ENCODE peak calls at places on chromosomes 11 and 22, in four cellular contexts. W is brain microvascular endothelial cell, Y is cardiac muscle cell, N is AG04450. P is an unnamed sample.

GRCh38 chr22:36364255-36365019 is 23.3 kb downstream of the MYH9 start:
- DNase-seq in W (no peak), Y (no peak), N (no peak), P (no peak)

GRCh38 chr22:44039566-44040171 is 15.6 kb downstream of the PARVB start:
- DNase-seq in W (no peak), Y (no peak), N (no peak), P (no peak)

GRCh38 chr22:22939537-22940368 is 52.1 kb downstream of the IGLL5 start:
- DNase-seq in W (no peak), Y (no peak), N (no peak), P (no peak)

GRCh38 chr11:130414107-130415088 is 14.0 kb downstream of the ADAMTS8 start:
- DNase-seq in W (no peak), Y (no peak), N (no peak), P (no peak)

GRCh38 chr11:848380-848931 is 5.8 kb downstream of the TSPAN4 start:
- DNase-seq in W (no peak), Y (no peak), N (no peak), P (no peak)

GRCh38 chr11:43738600-43739409 is 58.3 kb downstream of the HSD17B12 start:
- DNase-seq in W (peak), Y (peak), N (peak), P (no peak)

GRCh38 chr22:44309647-44310046 is 3.1 kb downstream of the SHISAL1 start:
- DNase-seq in W (no peak), Y (peak), N (no peak), P (no peak)

GRCh38 chr22:19044381-19044780 is 77.8 kb downstream of the DGCR2 start:
- DNase-seq in W (no peak), Y (no peak), N (no peak), P (no peak)

GRCh38 chr22:29156507-29156906 is 49.2 kb upstream of the EMID1 start:
- DNase-seq in W (no peak), Y (peak), N (no peak), P (no peak)

GRCh38 chr22:24836282-24836681 is 30.3 kb downstream of the SGSM1 start:
- DNase-seq in W (no peak), Y (peak), N (no peak), P (no peak)

GRCh38 chr11:67437082-67437821 is at the start of gene PTPRCAP:
- DNase-seq in W (no peak), Y (peak), N (no peak), P (no peak)

GRCh38 chr22:19758896-19759458 is 1.6 kb upstream of the TBX1 start:
- DNase-seq in W (no peak), Y (no peak), N (no peak), P (no peak)

GRCh38 chr11:12075822-12076821 is 34.3 kb upstream of the MICAL2 start:
- DNase-seq in W (peak), Y (peak), N (peak), P (no peak)

GRCh38 chr22:24444729-24445466 is 17.5 kb downstream of the ADORA2A start:
- DNase-seq in W (no peak), Y (no peak), N (no peak), P (no peak)

GRCh38 chr11:36069576-36070214 is 125.8 kb downstream of the LDLRAD3 start:
- DNase-seq in W (no peak), Y (no peak), N (no peak), P (no peak)

GRCh38 chr11:2728128-2728662 is 28.4 kb upstream of the KCNQ1OT1 start:
- DNase-seq in W (no peak), Y (no peak), N (no peak), P (no peak)

GRCh38 chr11:62574363-62575057 is 819 bp upstream of the EEF1G start:
- DNase-seq in W (no peak), Y (peak), N (no peak), P (no peak)

GRCh38 chr11:96426356-96427103 is 36.7 kb downstream of the JRKL start:
- DNase-seq in W (no peak), Y (peak), N (peak), P (no peak)

GRCh38 chr11:6437993-6438392 is 2.8 kb downstream of the HPX start:
- DNase-seq in W (no peak), Y (no peak), N (no peak), P (no peak)

GRCh38 chr11:68296344-68297051 is 15.9 kb upstream of the LRP5 start:
- DNase-seq in W (no peak), Y (no peak), N (no peak), P (no peak)

GRCh38 chr22:21622624-21623401 is 7.0 kb downstream of the YDJC start:
- DNase-seq in W (no peak), Y (no peak), N (no peak), P (no peak)

GRCh38 chr11:87597696-87598095 is 560.0 kb downstream of the TMEM135 start:
- DNase-seq in W (no peak), Y (no peak), N (no peak), P (no peak)

GRCh38 chr22:48934446-48934845 is 893.2 kb downstream of the BRD1 start:
- DNase-seq in W (no peak), Y (no peak), N (no peak), P (no peak)

GRCh38 chr11:122634507-122634906 is 21.0 kb upstream of the UBASH3B start:
- DNase-seq in W (peak), Y (no peak), N (no peak), P (no peak)

GRCh38 chr11:47923667-47924066 is 56.7 kb upstream of the PTPRJ start:
- DNase-seq in W (no peak), Y (peak), N (no peak), P (no peak)

GRCh38 chr11:59510917-59511589 is at the start of gene OR4D9:
- DNase-seq in W (no peak), Y (peak), N (no peak), P (no peak)

GRCh38 chr11:9719949-9720646 is 56.2 kb downstream of the SWAP70 start:
- DNase-seq in W (no peak), Y (peak), N (no peak), P (no peak)

GRCh38 chr11:102345923-102346322 is 1.1 kb upstream of the BIRC2 start:
- DNase-seq in W (peak), Y (peak), N (no peak), P (no peak)

GRCh38 chr11:54832676-54833075 is 126.0 kb downstream of the OR4A5 start:
- DNase-seq in W (no peak), Y (no peak), N (no peak), P (no peak)

DNA sequence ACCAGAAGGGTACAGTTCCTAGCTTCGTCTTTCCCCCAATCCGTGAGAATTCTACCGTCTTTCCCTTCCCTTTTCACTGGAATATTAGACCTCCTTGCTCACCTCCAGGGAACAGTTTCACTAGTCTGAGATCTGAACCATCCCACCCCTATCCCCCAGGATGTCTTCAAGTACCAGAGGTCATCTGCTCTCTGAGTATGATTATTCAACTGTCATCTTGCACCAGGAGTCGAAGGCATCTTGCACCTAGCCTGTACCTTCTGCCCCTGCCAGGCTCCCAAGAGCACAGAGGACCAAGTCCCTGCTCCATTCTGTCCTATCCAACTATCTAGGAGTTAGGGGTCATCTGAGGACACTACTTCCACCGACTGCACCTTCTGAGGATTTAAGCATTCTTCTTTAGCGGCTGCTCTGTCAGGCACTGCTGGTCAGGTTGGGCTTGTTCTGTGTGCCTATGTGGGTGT is 804 bp downstream of the ACER3 start:
- DNase-seq in W (no peak), Y (no peak), N (no peak), P (no peak)
- H3K4me3 ChIP-seq in W (peak), Y (peak), N (peak), P (peak)

GRCh38 chr11:114155116-114155515 is 95.6 kb downstream of the ZBTB16 start:
- DNase-seq in W (no peak), Y (no peak), N (no peak), P (no peak)

GRCh38 chr11:114157476-114158050 is 98.1 kb downstream of the ZBTB16 start:
- DNase-seq in W (no peak), Y (no peak), N (no peak), P (no peak)

GRCh38 chr11:114154271-114155047 is 94.9 kb downstream of the ZBTB16 start:
- DNase-seq in W (no peak), Y (peak), N (no peak), P (no peak)

GRCh38 chr11:114156766-114157165 is 97.3 kb downstream of the ZBTB16 start:
- DNase-seq in W (no peak), Y (no peak), N (no peak), P (no peak)

DNA sequence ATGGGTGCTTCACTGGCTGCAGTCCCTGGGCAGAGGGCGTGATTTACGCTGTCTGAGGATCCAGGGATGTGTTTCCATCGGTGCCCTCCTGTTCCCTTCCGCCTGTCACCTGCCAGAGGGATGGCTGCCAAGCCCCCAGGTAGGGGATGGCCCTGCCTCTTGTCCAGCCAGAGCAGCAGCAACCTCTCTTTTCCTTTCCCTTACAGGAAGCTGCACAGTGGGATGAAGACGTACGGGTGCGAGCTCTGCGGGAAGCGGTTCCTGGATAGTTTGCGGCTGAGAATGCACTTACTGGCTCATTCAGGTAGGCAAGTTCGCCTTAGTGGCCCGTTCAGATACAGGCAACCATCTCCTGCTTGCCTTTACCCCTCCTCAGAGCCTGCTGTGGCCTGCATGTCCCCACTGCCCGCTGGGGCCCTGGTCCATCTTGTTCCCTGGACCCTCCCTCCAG is 96.6 kb downstream of the ZBTB16 start:
- DNase-seq in W (no peak), Y (no peak), N (no peak), P (no peak)
- H3K27ac ChIP-seq in W (no peak), Y (no peak), N (no peak), P (peak)

GRCh38 chr11:57353024-57353423 is 14.9 kb downstream of the P2RX3 start:
- DNase-seq in W (no peak), Y (no peak), N (no peak), P (no peak)

GRCh38 chr11:57348052-57348451 is 9.9 kb downstream of the P2RX3 start:
- DNase-seq in W (no peak), Y (no peak), N (no peak), P (no peak)

GRCh38 chr11:57348636-57349323 is 10.6 kb downstream of the P2RX3 start:
- DNase-seq in W (no peak), Y (no peak), N (no peak), P (no peak)

GRCh38 chr11:57347336-57347735 is 9.2 kb downstream of the P2RX3 start:
- DNase-seq in W (no peak), Y (no peak), N (no peak), P (no peak)

DNA sequence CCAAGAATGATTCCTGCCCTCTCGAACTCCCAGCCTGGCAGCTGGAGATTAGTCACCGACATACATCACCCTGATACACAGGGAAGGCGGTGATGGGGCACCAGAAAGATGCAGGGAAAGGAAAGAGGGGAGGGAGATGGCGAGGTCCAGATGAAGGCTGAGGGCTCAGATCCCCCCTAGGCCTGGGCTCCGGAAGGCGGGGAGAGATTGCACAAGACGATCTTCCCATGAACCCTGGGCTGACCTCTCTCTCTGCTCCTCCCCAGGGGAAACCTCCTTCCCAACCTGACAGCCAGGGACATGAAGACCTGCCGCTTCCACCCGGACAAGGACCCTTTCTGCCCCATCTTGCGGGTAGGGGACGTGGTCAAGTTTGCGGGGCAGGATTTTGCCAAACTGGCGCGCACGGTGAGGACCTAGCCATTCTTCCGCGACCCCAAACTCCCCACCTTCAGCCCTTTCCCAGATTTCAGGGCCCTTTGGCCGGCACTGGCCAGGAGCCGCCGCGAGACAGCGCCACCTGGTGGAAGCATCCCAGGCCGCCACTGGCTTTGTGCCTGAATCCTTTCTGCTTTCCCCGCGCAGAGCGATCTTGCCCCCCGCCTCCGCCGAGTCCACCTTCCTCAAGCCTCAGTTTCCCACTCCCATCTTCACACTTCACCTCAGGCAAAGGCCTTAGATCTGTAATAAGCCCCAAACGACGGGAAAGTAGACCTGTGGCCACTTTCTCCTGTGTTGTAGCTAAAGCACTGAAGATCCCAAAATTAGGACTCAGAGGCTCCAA is 11.5 kb downstream of the P2RX3 start:
- DNase-seq in W (no peak), Y (peak), N (no peak), P (no peak)
- H3K4me3 ChIP-seq in W (peak), Y (no peak), N (no peak), P (no peak)

GRCh38 chr11:75429641-75429901 is 3.4 kb downstream of the KLHL35 start:
- DNase-seq in W (no peak), Y (no peak), N (no peak), P (no peak)
- H3K27ac ChIP-seq in W (no peak), Y (no peak), N (no peak), P (no peak)

DNA sequence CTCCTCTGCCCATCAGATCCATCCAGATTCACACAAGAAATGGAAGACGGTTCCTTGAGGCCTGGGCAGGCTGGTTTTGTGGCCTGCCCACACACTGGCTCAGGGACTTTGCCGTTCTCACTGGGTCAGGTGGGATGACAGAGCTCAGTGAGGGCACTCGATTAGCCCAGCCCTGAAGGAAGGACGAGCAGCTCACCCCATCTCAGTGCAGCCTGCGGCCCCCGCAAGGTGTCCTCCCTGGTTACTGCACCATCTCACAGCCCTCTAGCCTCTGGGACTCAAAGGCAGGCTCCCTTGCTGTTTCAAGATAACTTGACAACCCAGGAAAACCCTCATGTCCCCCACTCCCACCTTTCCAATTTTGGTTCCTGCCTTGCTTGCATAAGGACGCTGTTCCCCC is 4.2 kb downstream of the SLC16A8 start:
- DNase-seq in W (no peak), Y (no peak), N (no peak), P (no peak)
- H3K4me3 ChIP-seq in W (no peak), Y (no peak), N (no peak), P (no peak)